ENCODE peak calls at places on chromosomes 11 and 22, in nine cellular contexts. H is lower leg skin, U is mammary epithelial cell, F is AG09319, D is A549, R is fibroblast of lung, O is H1, G is Caco-2, B is AG04450. V is an unnamed sample.

GRCh38 chr11:47409440-47410403 is 1.3 kb downstream of the SLC39A13 start:
- DNase-seq in B (no peak), O (no peak), U (peak), R (no peak), G (no peak), H (no peak), F (no peak), D (no peak), V (no peak)

GRCh38 chr11:1160231-1161101 is 2.7 kb downstream of the MUC5AC start:
- DNase-seq in F (no peak), H (peak), U (no peak), D (no peak), R (no peak), O (no peak), G (no peak), B (no peak), V (no peak)

GRCh38 chr11:131815631-131816030 is 445.2 kb downstream of the NTM start:
- DNase-seq in D (no peak), H (no peak), B (no peak), U (no peak), F (no peak), G (no peak), R (no peak), O (no peak), V (no peak)

GRCh38 chr11:31816467-31817053 is 5.4 kb upstream of the PAX6 start:
- DNase-seq in G (no peak), D (no peak), O (peak), H (no peak), U (no peak), B (no peak), R (no peak), F (no peak), V (no peak)

GRCh38 chr11:13168281-13168680 is 109.3 kb upstream of the BMAL1 start:
- DNase-seq in R (no peak), H (no peak), O (no peak), U (peak), B (no peak), F (no peak), D (no peak), G (no peak), V (no peak)

GRCh38 chr22:45302047-45302446 is 7.7 kb upstream of the FAM118A start:
- DNase-seq in F (peak), G (no peak), U (peak), R (peak), B (peak), H (no peak), D (peak), O (no peak), V (no peak)

GRCh38 chr22:23305922-23306374 is 125.6 kb downstream of the BCR start:
- DNase-seq in R (peak), G (no peak), D (no peak), U (no peak), O (no peak), F (no peak), H (peak), B (no peak), V (no peak)

GRCh38 chr11:92552942-92553341 is 328.3 kb downstream of the FAT3 start:
- DNase-seq in G (no peak), F (no peak), O (no peak), D (no peak), U (peak), R (no peak), B (no peak), H (no peak), V (no peak)

GRCh38 chr11:35553831-35554230 is 28.4 kb upstream of the PAMR1 start:
- DNase-seq in G (no peak), F (peak), O (no peak), U (no peak), B (peak), D (no peak), H (no peak), R (peak), V (no peak)

GRCh38 chr11:4464216-4465159 is 15.4 kb downstream of the OR52K2 start:
- DNase-seq in B (no peak), U (peak), D (no peak), F (no peak), R (peak), G (peak), H (no peak), O (no peak), V (no peak)

GRCh38 chr11:8814923-8815240 is 96.1 kb upstream of the AKIP1 start:
- DNase-seq in G (no peak), H (no peak), F (no peak), R (peak), D (no peak), U (no peak), B (no peak), O (no peak), V (no peak)

GRCh38 chr11:68831124-68831523 is 10.6 kb downstream of the CPT1A start:
- DNase-seq in R (no peak), H (no peak), F (no peak), D (no peak), O (no peak), B (no peak), G (no peak), U (no peak), V (no peak)

GRCh38 chr22:20027966-20028854 is 7.3 kb downstream of the TANGO2 start:
- DNase-seq in B (no peak), H (no peak), F (no peak), O (no peak), G (peak), U (no peak), R (no peak), D (no peak), V (no peak)

GRCh38 chr11:1839924-1840779 is 1.4 kb downstream of the TNNI2 start:
- DNase-seq in B (no peak), H (no peak), F (no peak), G (no peak), D (no peak), R (no peak), O (no peak), U (no peak), V (no peak)

GRCh38 chr22:41501209-41501608 is 32.3 kb downstream of the ACO2 start:
- DNase-seq in H (no peak), U (no peak), B (no peak), G (no peak), D (peak), F (no peak), R (no peak), O (no peak), V (no peak)
- TF ChIP-seq CTCF in H (no peak), U (peak), B (no peak), G (no peak), D (peak), F (peak), R (peak), O (peak), V (no peak)

DNA sequence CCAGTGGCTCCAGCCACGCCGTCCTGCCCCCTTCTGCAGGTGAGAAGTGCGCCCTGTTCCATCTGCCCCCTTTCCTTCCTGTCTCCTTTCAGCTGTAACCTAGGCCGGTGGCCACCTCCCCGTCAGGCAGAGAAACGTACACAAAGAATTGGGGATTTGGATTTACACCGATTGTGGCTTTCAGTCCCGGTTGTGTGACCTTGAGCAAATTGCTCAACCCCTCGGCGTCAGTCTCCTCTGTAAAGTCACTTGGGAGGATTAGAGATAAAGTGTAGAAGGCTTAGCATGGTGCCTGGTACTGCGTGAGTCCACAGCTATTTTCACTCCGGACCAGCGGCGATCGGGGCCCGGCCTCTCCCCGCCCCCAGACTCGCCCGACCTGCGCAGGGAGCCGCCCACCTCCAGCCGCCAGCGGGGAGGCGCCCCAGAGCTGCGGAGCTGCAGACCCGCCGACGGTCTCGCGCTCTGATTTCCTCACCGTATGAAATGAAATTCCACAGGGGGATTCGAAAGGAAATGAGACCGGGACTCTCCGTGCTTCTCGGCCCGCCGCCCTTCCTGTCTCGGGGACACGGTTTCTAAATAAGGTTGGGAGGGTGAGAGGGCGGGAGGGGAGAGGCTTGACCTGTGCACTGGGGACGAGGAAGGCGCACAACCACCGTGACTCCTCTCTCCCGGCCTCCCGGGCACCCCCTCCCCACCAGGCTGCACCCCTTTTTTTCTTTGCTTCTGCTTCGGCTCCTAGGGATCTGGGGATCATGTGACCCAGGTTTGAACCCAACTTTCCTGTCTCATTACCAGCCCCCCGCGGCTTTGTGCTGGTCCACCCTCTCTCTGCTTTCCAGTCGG is 703 bp upstream of the FZD4 start:
- DNase-seq in H (peak), G (peak), B (no peak), D (peak), O (peak), R (peak), U (peak), F (no peak), V (peak)
- TF ChIP-seq CTCF in H (no peak), G (peak), B (peak), D (peak), O (peak), R (peak), U (peak), F (no peak), V (no peak)

GRCh38 chr11:128467610-128468041 is 119.7 kb downstream of the ETS1 start:
- DNase-seq in G (no peak), O (no peak), B (peak), U (peak), R (peak), D (peak), H (peak), F (peak), V (no peak)
- TF ChIP-seq CTCF in G (no peak), O (no peak), B (peak), U (peak), R (peak), D (no peak), H (no peak), F (peak), V (no peak)

GRCh38 chr22:48782817-48783511 is 1044.7 kb downstream of the BRD1 start:
- DNase-seq in R (no peak), D (peak), U (no peak), B (no peak), H (peak), G (no peak), F (no peak), O (peak), V (no peak)
- TF ChIP-seq CTCF in R (no peak), D (peak), U (no peak), B (no peak), H (no peak), G (no peak), F (no peak), O (peak), V (peak)

V was measured in mesothelial cell of epicardium.